ENCODE peak calls at places on chromosomes 12 and 14, in ten cellular contexts. I, U, A, F, T, W, R, Q, V and G are unnamed samples.
A peak's percentile ranks its signal among the peaks of the same experiment; 100 is the strongest.

GRCh38 chr12:115916910-115917668 is 360.4 kb downstream of the MED13L start:
- DNase-seq in R (peak; percentile 81), I (peak; percentile 86), T (peak; percentile 2), A (peak; percentile 52), F (no peak), W (peak; percentile 54), U (peak; percentile 85), Q (peak; percentile 65), V (peak; percentile 91), G (peak; percentile 78)

GRCh38 chr14:35401853-35402252 is 2.7 kb downstream of the NFKBIA start:
- DNase-seq in W (no peak), R (no peak), V (no peak), F (no peak), A (no peak), Q (peak; percentile 19), I (no peak), U (no peak), T (no peak), G (no peak)

GRCh38 chr12:96359328-96359727 is 40.9 kb downstream of the CDK17 start:
- DNase-seq in A (no peak), R (no peak), T (no peak), U (no peak), W (no peak), V (no peak), Q (no peak), I (no peak), F (no peak), G (no peak)

GRCh38 chr12:70645494-70646317 is 8.5 kb upstream of the PTPRB start:
- DNase-seq in I (no peak), T (no peak), V (peak; percentile 82), R (peak; percentile 36), F (no peak), U (peak; percentile 41), W (peak; percentile 52), Q (peak; percentile 9), A (no peak), G (no peak)

GRCh38 chr12:89040146-89040964 is 311.9 kb downstream of the DUSP6 start:
- DNase-seq in Q (peak; percentile 55), W (peak; percentile 32), I (peak; percentile 42), U (peak; percentile 27), F (no peak), A (no peak), T (no peak), R (peak; percentile 33), V (peak; percentile 91), G (no peak)

GRCh38 chr14:64688028-64688427 is 16.2 kb upstream of the PLEKHG3 start:
- DNase-seq in T (no peak), A (no peak), R (no peak), W (no peak), U (no peak), I (no peak), V (no peak), Q (no peak), F (no peak), G (no peak)

GRCh38 chr14:34324363-34324795 is 137.7 kb downstream of the SPTSSA start:
- DNase-seq in W (no peak), R (no peak), U (peak; percentile 69), T (peak; percentile 13), Q (peak; percentile 33), F (peak; percentile 26), V (no peak), A (no peak), I (peak; percentile 58), G (no peak)

GRCh38 chr14:68705741-68706283 is 87.1 kb downstream of the ZFP36L1 start:
- DNase-seq in V (no peak), Q (no peak), R (peak; percentile 76), W (peak; percentile 73), A (no peak), U (no peak), F (no peak), T (no peak), I (no peak), G (peak; percentile 59)

GRCh38 chr12:23204933-23205778 is 580.2 kb downstream of the ETNK1 start:
- DNase-seq in R (no peak), W (no peak), A (no peak), V (no peak), Q (peak; percentile 34), T (peak; percentile 17), I (peak; percentile 50), U (peak; percentile 72), F (peak; percentile 27), G (no peak)